ENCODE peak calls at places on chromosomes 13 and 19, in nine cellular contexts. Z is psoas muscle, A is B cell, N is stomach, T is colonic mucosa, C is AG09319, K is AG09309, M is Calu3, X is adrenal gland. S is an unnamed sample.

GRCh38 chr19:10551698-10552301 is 8.1 kb downstream of the ATG4D start:
- DNase-seq in C (no peak), A (no peak), N (peak; percentile 32), T (peak; percentile 46), M (peak; percentile 20), X (no peak), Z (no peak), K (no peak), S (peak; percentile 56)

GRCh38 chr13:110306960-110307696 is at the start of the genes COL4A1 and COL4A2:
- DNase-seq in K (no peak), X (peak; percentile 61), N (no peak), T (peak; percentile 54), A (no peak), Z (peak; percentile 86), C (no peak), M (no peak), S (no peak)

GRCh38 chr19:46608178-46608577 is 7.0 kb downstream of the CALM3 start:
- DNase-seq in X (peak; percentile 16), N (no peak), Z (peak; percentile 13), C (no peak), K (no peak), M (no peak), A (no peak), T (peak; percentile 10), S (no peak)

GRCh38 chr13:110137677-110138008 is 169.3 kb downstream of the COL4A1 start:
- DNase-seq in N (no peak), C (no peak), Z (no peak), X (no peak), K (no peak), A (no peak), M (peak; percentile 30), T (peak; percentile 36), S (peak; percentile 69)

GRCh38 chr19:4671182-4671851 is 1.2 kb upstream of the MYDGF start:
- DNase-seq in X (no peak), K (no peak), T (no peak), N (no peak), Z (no peak), A (no peak), M (no peak), C (no peak), S (no peak)

GRCh38 chr13:71880753-71881541 is 13.9 kb upstream of the DACH1 start:
- DNase-seq in C (no peak), N (no peak), Z (no peak), A (no peak), T (no peak), K (no peak), M (no peak), X (no peak), S (no peak)

GRCh38 chr13:64725492-64725891 is 2504.6 kb downstream of the PCDH9 start:
- DNase-seq in X (no peak), A (no peak), C (no peak), K (no peak), T (no peak), N (no peak), M (no peak), Z (no peak), S (peak; percentile 6)

GRCh38 chr19:9939301-9939913 is 3.1 kb upstream of the OLFM2 start:
- DNase-seq in Z (no peak), X (no peak), C (no peak), M (no peak), A (no peak), K (no peak), T (no peak), N (no peak), S (no peak)

GRCh38 chr13:78497702-78498319 is 105.5 kb downstream of the POU4F1 start:
- DNase-seq in C (no peak), M (no peak), K (no peak), T (no peak), A (no peak), Z (no peak), N (no peak), X (no peak), S (no peak)

GRCh38 chr19:45103625-45104319 is 10.8 kb downstream of the PPP1R37 start:
- DNase-seq in N (no peak), A (no peak), T (no peak), K (no peak), Z (no peak), C (no peak), M (no peak), X (no peak), S (no peak)

DNA sequence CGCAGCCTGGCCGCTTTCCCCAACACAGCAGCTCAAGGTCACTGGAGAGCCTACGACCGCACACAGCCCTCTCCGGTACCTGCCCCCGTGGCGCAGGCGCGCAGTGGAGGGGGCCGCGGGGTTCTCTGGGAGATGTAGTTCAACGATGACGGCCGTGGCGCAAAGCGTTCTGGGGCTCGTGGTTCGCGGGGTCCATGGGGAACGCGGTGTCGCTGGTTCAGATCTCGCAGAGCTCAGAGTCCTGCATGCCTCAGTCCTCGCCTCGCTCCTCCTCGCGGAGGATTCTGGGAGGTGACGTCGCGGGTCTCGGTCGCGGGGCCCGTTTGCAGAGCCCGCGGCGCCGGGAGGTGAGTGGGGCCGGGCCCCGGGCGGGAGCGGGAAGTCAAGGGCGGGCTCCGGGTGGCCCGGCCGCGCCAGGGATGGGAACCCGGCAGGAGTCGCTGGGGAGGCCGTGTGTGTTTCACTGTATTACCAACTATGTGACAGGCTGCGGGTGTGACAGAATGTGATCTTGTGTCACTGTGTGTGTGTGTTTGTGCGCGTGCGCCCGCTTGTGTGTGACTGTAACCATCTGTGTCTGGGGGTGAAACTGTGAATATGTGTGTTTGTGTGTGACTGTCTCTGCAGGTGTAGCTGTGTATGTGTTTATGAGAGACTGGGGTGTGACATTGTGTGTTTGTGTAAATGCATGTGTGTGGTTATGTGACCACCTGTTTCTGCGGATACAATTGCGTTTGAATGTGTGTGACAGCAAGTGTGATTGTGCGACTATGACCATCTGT is at the start of gene ZNF527:
- DNase-seq in Z (peak; percentile 98), M (peak; percentile 98), K (peak; percentile 81), N (peak; percentile 97), X (peak; percentile 98), A (peak; percentile 98), T (peak; percentile 98), C (peak; percentile 84), S (peak; percentile 98)
- TF ChIP-seq CTCF in Z (no peak), M (no peak), K (no peak), N (no peak), X (no peak), A (peak; percentile 12), T (no peak), C (peak; percentile 1), S (no peak)

GRCh38 chr19:53308339-53308811 is 25.2 kb upstream of the ZNF845 start:
- DNase-seq in A (no peak), Z (no peak), C (no peak), K (no peak), T (no peak), M (no peak), N (no peak), X (peak; percentile 28), S (no peak)
- TF ChIP-seq CTCF in A (no peak), Z (peak; percentile 9), C (peak; percentile 16), K (peak; percentile 50), T (no peak), M (no peak), N (no peak), X (peak; percentile 37), S (no peak)

GRCh38 chr19:14147797-14148605 is 11.6 kb upstream of the ASF1B start:
- DNase-seq in T (peak; percentile 72), M (peak; percentile 71), X (peak; percentile 61), A (no peak), C (peak; percentile 35), K (no peak), Z (peak; percentile 84), N (peak; percentile 73), S (peak; percentile 50)
- TF ChIP-seq CTCF in T (peak; percentile 79), M (peak; percentile 66), X (peak; percentile 74), A (peak; percentile 71), C (peak; percentile 96), K (peak; percentile 93), Z (peak; percentile 72), N (no peak), S (peak; percentile 68)

GRCh38 chr13:49908637-49909036 is 27.5 kb downstream of the SPRYD7 start:
- DNase-seq in T (no peak), K (no peak), C (no peak), N (no peak), M (no peak), A (no peak), Z (no peak), X (no peak), S (no peak)
- TF ChIP-seq CTCF in T (no peak), K (no peak), C (no peak), N (no peak), M (no peak), A (no peak), Z (no peak), X (no peak), S (no peak)

GRCh38 chr19:17429661-17430101 is 9.8 kb downstream of the MVB12A start:
- DNase-seq in Z (peak; percentile 76), C (no peak), N (no peak), K (no peak), T (no peak), A (no peak), X (peak; percentile 58), M (no peak), S (no peak)

GRCh38 chr19:17423429-17424208 is 3.8 kb downstream of the MVB12A start:
- DNase-seq in N (no peak), T (no peak), A (no peak), X (no peak), C (no peak), K (no peak), Z (no peak), M (no peak), S (no peak)

GRCh38 chr19:17420267-17420924 is 549 bp downstream of the MVB12A start:
- DNase-seq in A (no peak), X (peak; percentile 68), N (peak; percentile 35), T (peak; percentile 47), M (peak; percentile 35), K (no peak), C (no peak), Z (peak; percentile 64), S (peak; percentile 46)

GRCh38 chr19:17421942-17422341 is 2.1 kb downstream of the MVB12A start:
- DNase-seq in K (no peak), Z (no peak), T (no peak), C (no peak), N (no peak), M (no peak), X (no peak), A (no peak), S (no peak)

GRCh38 chr19:17424743-17425365 is 5.0 kb downstream of the MVB12A start:
- DNase-seq in X (peak; percentile 58), C (no peak), A (no peak), K (no peak), T (peak; percentile 26), N (no peak), Z (peak; percentile 62), M (no peak), S (peak; percentile 33)
- TF ChIP-seq CTCF in X (peak; percentile 49), C (peak; percentile 47), A (no peak), K (peak; percentile 45), T (no peak), N (no peak), Z (no peak), M (no peak), S (peak; percentile 17)

DNA sequence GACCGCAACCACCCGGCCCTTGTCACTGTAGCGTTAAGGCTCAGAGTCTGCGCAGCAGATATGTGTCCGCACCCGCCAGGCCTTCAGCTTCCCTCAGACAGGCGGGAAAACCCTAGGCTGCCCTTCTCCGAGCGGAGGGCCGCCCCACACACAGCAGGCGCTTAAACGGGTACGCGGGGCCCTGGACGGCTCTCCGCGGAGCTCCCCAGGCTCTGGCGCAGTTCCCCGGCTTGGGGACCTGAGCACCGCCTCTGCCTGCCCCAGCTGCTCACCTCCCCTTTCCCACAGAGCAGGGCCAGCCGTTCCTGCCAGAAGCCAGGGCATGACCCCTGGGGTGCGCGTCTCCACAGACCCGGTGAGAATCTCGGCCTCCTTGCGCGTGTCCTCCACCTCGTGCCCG is 599 bp downstream of the ZNF135 start:
- DNase-seq in M (no peak), Z (no peak), T (no peak), K (no peak), C (no peak), A (no peak), N (no peak), X (no peak), S (no peak)
- TF ChIP-seq CTCF in M (no peak), Z (no peak), T (no peak), K (no peak), C (no peak), A (no peak), N (no peak), X (no peak), S (no peak)